ENCODE peak calls at places on chromosomes 1 and 21, in ten cellular contexts. One of them, this sample, is unnamed.

GRCh38 chr1:119613769-119614358 is 34.2 kb downstream of the ZNF697 start:
- DNase-seq in IMR-90: peak
- DNase-seq in AG10803: peak
- DNase-seq in HuH-7: peak
- DNase-seq in HCT116: peak
- DNase-seq in mucosa of gallbladder: peak
- DNase-seq in fibroblast of pulmonary artery: peak
- DNase-seq in fibroblast of the conjunctiva: peak
- DNase-seq in activated CD4-positive, alpha-beta T cell treated with anti-CD3 and anti-CD28 coated beads, Interleukin-2, amount 50 U/mL, for 4 hours: peak
- DNase-seq in anterior cingulate cortex: peak
- DNase-seq in this sample: no peak

GRCh38 chr1:56068908-56069307 is 510.5 kb downstream of the PLPP3 start:
- DNase-seq in IMR-90: peak
- DNase-seq in AG10803: peak
- DNase-seq in HuH-7: no peak
- DNase-seq in HCT116: no peak
- DNase-seq in mucosa of gallbladder: no peak
- DNase-seq in fibroblast of pulmonary artery: peak
- DNase-seq in fibroblast of the conjunctiva: no peak
- DNase-seq in activated CD4-positive, alpha-beta T cell treated with anti-CD3 and anti-CD28 coated beads, Interleukin-2, amount 50 U/mL, for 4 hours: no peak
- DNase-seq in anterior cingulate cortex: no peak
- DNase-seq in this sample: no peak

GRCh38 chr1:107254306-107254705 is 113.5 kb downstream of the NTNG1 start:
- DNase-seq in IMR-90: no peak
- DNase-seq in AG10803: no peak
- DNase-seq in HuH-7: no peak
- DNase-seq in HCT116: no peak
- DNase-seq in mucosa of gallbladder: no peak
- DNase-seq in fibroblast of pulmonary artery: no peak
- DNase-seq in fibroblast of the conjunctiva: no peak
- DNase-seq in activated CD4-positive, alpha-beta T cell treated with anti-CD3 and anti-CD28 coated beads, Interleukin-2, amount 50 U/mL, for 4 hours: no peak
- DNase-seq in anterior cingulate cortex: no peak
- DNase-seq in this sample: no peak

GRCh38 chr1:66250483-66250882 is 283.5 kb upstream of the SGIP1 start:
- DNase-seq in IMR-90: no peak
- DNase-seq in AG10803: no peak
- DNase-seq in HuH-7: no peak
- DNase-seq in HCT116: no peak
- DNase-seq in mucosa of gallbladder: no peak
- DNase-seq in fibroblast of pulmonary artery: peak
- DNase-seq in fibroblast of the conjunctiva: no peak
- DNase-seq in activated CD4-positive, alpha-beta T cell treated with anti-CD3 and anti-CD28 coated beads, Interleukin-2, amount 50 U/mL, for 4 hours: no peak
- DNase-seq in anterior cingulate cortex: no peak
- DNase-seq in this sample: no peak

GRCh38 chr1:205883792-205884191 is 33.9 kb upstream of the PM20D1 start:
- DNase-seq in IMR-90: no peak
- DNase-seq in AG10803: no peak
- DNase-seq in HuH-7: no peak
- DNase-seq in HCT116: no peak
- DNase-seq in mucosa of gallbladder: no peak
- DNase-seq in fibroblast of pulmonary artery: no peak
- DNase-seq in fibroblast of the conjunctiva: no peak
- DNase-seq in activated CD4-positive, alpha-beta T cell treated with anti-CD3 and anti-CD28 coated beads, Interleukin-2, amount 50 U/mL, for 4 hours: no peak
- DNase-seq in anterior cingulate cortex: no peak
- DNase-seq in this sample: no peak

GRCh38 chr1:8417625-8418024 is 99.7 kb downstream of the SLC45A1 start:
- DNase-seq in IMR-90: no peak
- DNase-seq in AG10803: no peak
- DNase-seq in HuH-7: no peak
- DNase-seq in HCT116: no peak
- DNase-seq in mucosa of gallbladder: no peak
- DNase-seq in fibroblast of pulmonary artery: no peak
- DNase-seq in fibroblast of the conjunctiva: no peak
- DNase-seq in activated CD4-positive, alpha-beta T cell treated with anti-CD3 and anti-CD28 coated beads, Interleukin-2, amount 50 U/mL, for 4 hours: no peak
- DNase-seq in anterior cingulate cortex: no peak
- DNase-seq in this sample: no peak

GRCh38 chr21:34670962-34671348 is 2.2 kb downstream of the CLIC6 start:
- DNase-seq in IMR-90: no peak
- DNase-seq in AG10803: no peak
- DNase-seq in HuH-7: no peak
- DNase-seq in HCT116: no peak
- DNase-seq in mucosa of gallbladder: no peak
- DNase-seq in fibroblast of pulmonary artery: no peak
- DNase-seq in fibroblast of the conjunctiva: no peak
- DNase-seq in activated CD4-positive, alpha-beta T cell treated with anti-CD3 and anti-CD28 coated beads, Interleukin-2, amount 50 U/mL, for 4 hours: no peak
- DNase-seq in anterior cingulate cortex: no peak
- DNase-seq in this sample: no peak

GRCh38 chr1:53341521-53341895 is 13.6 kb upstream of the LRP8 start:
- DNase-seq in IMR-90: no peak
- DNase-seq in AG10803: no peak
- DNase-seq in HuH-7: no peak
- DNase-seq in HCT116: no peak
- DNase-seq in mucosa of gallbladder: no peak
- DNase-seq in fibroblast of pulmonary artery: no peak
- DNase-seq in fibroblast of the conjunctiva: no peak
- DNase-seq in activated CD4-positive, alpha-beta T cell treated with anti-CD3 and anti-CD28 coated beads, Interleukin-2, amount 50 U/mL, for 4 hours: no peak
- DNase-seq in anterior cingulate cortex: no peak
- DNase-seq in this sample: no peak

GRCh38 chr1:79079770-79080169 is 73.2 kb upstream of the ADGRL4 start:
- DNase-seq in IMR-90: peak
- DNase-seq in AG10803: peak
- DNase-seq in HuH-7: no peak
- DNase-seq in HCT116: peak
- DNase-seq in mucosa of gallbladder: no peak
- DNase-seq in fibroblast of pulmonary artery: peak
- DNase-seq in fibroblast of the conjunctiva: peak
- DNase-seq in activated CD4-positive, alpha-beta T cell treated with anti-CD3 and anti-CD28 coated beads, Interleukin-2, amount 50 U/mL, for 4 hours: no peak
- DNase-seq in anterior cingulate cortex: no peak
- DNase-seq in this sample: peak

GRCh38 chr1:3907031-3907534 is 7.0 kb upstream of the C1orf174 start:
- DNase-seq in IMR-90: no peak
- DNase-seq in AG10803: no peak
- DNase-seq in HuH-7: peak
- DNase-seq in HCT116: no peak
- DNase-seq in mucosa of gallbladder: no peak
- DNase-seq in fibroblast of pulmonary artery: no peak
- DNase-seq in fibroblast of the conjunctiva: no peak
- DNase-seq in activated CD4-positive, alpha-beta T cell treated with anti-CD3 and anti-CD28 coated beads, Interleukin-2, amount 50 U/mL, for 4 hours: peak
- DNase-seq in anterior cingulate cortex: no peak
- DNase-seq in this sample: no peak

GRCh38 chr1:246703581-246703980 is 20.6 kb upstream of the SCCPDH start:
- DNase-seq in IMR-90: no peak
- DNase-seq in AG10803: peak
- DNase-seq in HuH-7: no peak
- DNase-seq in HCT116: no peak
- DNase-seq in mucosa of gallbladder: peak
- DNase-seq in fibroblast of pulmonary artery: no peak
- DNase-seq in fibroblast of the conjunctiva: no peak
- DNase-seq in activated CD4-positive, alpha-beta T cell treated with anti-CD3 and anti-CD28 coated beads, Interleukin-2, amount 50 U/mL, for 4 hours: no peak
- DNase-seq in anterior cingulate cortex: no peak
- DNase-seq in this sample: no peak

GRCh38 chr1:114609826-114610225 is 28.4 kb upstream of the BCAS2 start:
- DNase-seq in IMR-90: no peak
- DNase-seq in AG10803: no peak
- DNase-seq in HuH-7: no peak
- DNase-seq in HCT116: no peak
- DNase-seq in mucosa of gallbladder: no peak
- DNase-seq in fibroblast of pulmonary artery: no peak
- DNase-seq in fibroblast of the conjunctiva: no peak
- DNase-seq in activated CD4-positive, alpha-beta T cell treated with anti-CD3 and anti-CD28 coated beads, Interleukin-2, amount 50 U/mL, for 4 hours: no peak
- DNase-seq in anterior cingulate cortex: no peak
- DNase-seq in this sample: no peak

GRCh38 chr1:23816361-23816760 is 8.9 kb downstream of the HMGCL start:
- DNase-seq in IMR-90: no peak
- DNase-seq in AG10803: no peak
- DNase-seq in HuH-7: no peak
- DNase-seq in HCT116: no peak
- DNase-seq in mucosa of gallbladder: no peak
- DNase-seq in fibroblast of pulmonary artery: no peak
- DNase-seq in fibroblast of the conjunctiva: no peak
- DNase-seq in activated CD4-positive, alpha-beta T cell treated with anti-CD3 and anti-CD28 coated beads, Interleukin-2, amount 50 U/mL, for 4 hours: no peak
- DNase-seq in anterior cingulate cortex: no peak
- DNase-seq in this sample: no peak

GRCh38 chr1:3174487-3175247 is 105.7 kb downstream of the PRDM16 start:
- DNase-seq in IMR-90: no peak
- DNase-seq in AG10803: peak
- DNase-seq in HuH-7: no peak
- DNase-seq in HCT116: no peak
- DNase-seq in mucosa of gallbladder: peak
- DNase-seq in fibroblast of pulmonary artery: peak
- DNase-seq in fibroblast of the conjunctiva: peak
- DNase-seq in activated CD4-positive, alpha-beta T cell treated with anti-CD3 and anti-CD28 coated beads, Interleukin-2, amount 50 U/mL, for 4 hours: no peak
- DNase-seq in anterior cingulate cortex: peak
- DNase-seq in this sample: no peak

GRCh38 chr1:200972985-200973742 is 50.4 kb downstream of the KIF21B start:
- DNase-seq in IMR-90: no peak
- DNase-seq in AG10803: no peak
- DNase-seq in HuH-7: no peak
- DNase-seq in HCT116: no peak
- DNase-seq in mucosa of gallbladder: no peak
- DNase-seq in fibroblast of pulmonary artery: no peak
- DNase-seq in fibroblast of the conjunctiva: no peak
- DNase-seq in activated CD4-positive, alpha-beta T cell treated with anti-CD3 and anti-CD28 coated beads, Interleukin-2, amount 50 U/mL, for 4 hours: no peak
- DNase-seq in anterior cingulate cortex: no peak
- DNase-seq in this sample: no peak

GRCh38 chr1:93701619-93702018 is 20.0 kb upstream of the BCAR3 start:
- DNase-seq in IMR-90: peak
- DNase-seq in AG10803: peak
- DNase-seq in HuH-7: no peak
- DNase-seq in HCT116: peak
- DNase-seq in mucosa of gallbladder: no peak
- DNase-seq in fibroblast of pulmonary artery: peak
- DNase-seq in fibroblast of the conjunctiva: peak
- DNase-seq in activated CD4-positive, alpha-beta T cell treated with anti-CD3 and anti-CD28 coated beads, Interleukin-2, amount 50 U/mL, for 4 hours: no peak
- DNase-seq in anterior cingulate cortex: no peak
- DNase-seq in this sample: peak

GRCh38 chr1:155125946-155126493 is 1.7 kb upstream of the EFNA1 start:
- DNase-seq in IMR-90: no peak
- DNase-seq in AG10803: peak
- DNase-seq in HuH-7: peak
- DNase-seq in HCT116: no peak
- DNase-seq in mucosa of gallbladder: peak
- DNase-seq in fibroblast of pulmonary artery: peak
- DNase-seq in fibroblast of the conjunctiva: no peak
- DNase-seq in activated CD4-positive, alpha-beta T cell treated with anti-CD3 and anti-CD28 coated beads, Interleukin-2, amount 50 U/mL, for 4 hours: no peak
- DNase-seq in anterior cingulate cortex: peak
- DNase-seq in this sample: no peak

GRCh38 chr1:22880174-22880601 is 92.5 kb downstream of the LACTBL1 start:
- DNase-seq in IMR-90: peak
- DNase-seq in AG10803: peak
- DNase-seq in HuH-7: no peak
- DNase-seq in HCT116: no peak
- DNase-seq in mucosa of gallbladder: no peak
- DNase-seq in fibroblast of pulmonary artery: peak
- DNase-seq in fibroblast of the conjunctiva: no peak
- DNase-seq in activated CD4-positive, alpha-beta T cell treated with anti-CD3 and anti-CD28 coated beads, Interleukin-2, amount 50 U/mL, for 4 hours: no peak
- DNase-seq in anterior cingulate cortex: no peak
- DNase-seq in this sample: no peak